ENCODE peak calls at places on chromosome 16, in seven cellular contexts. C is PC-9, Z is fibroblast of lung, S is PC-3, E is neural progenitor cell, B is hepatocyte, N is endothelial cell of umbilical vein. M is an unnamed sample.
A peak's percentile ranks its signal among the peaks of the same experiment; 100 is the strongest.

GRCh38 chr16:65024649-65025243 is 97.1 kb downstream of the CDH11 start:
- DNase-seq in E (no peak), N (peak; percentile 92), Z (no peak), C (no peak), S (no peak), B (peak; percentile 58), M (no peak)

GRCh38 chr16:84843149-84844048 is 23.6 kb downstream of the CRISPLD2 start:
- DNase-seq in B (no peak), S (no peak), N (no peak), C (no peak), E (no peak), Z (no peak), M (no peak)

GRCh38 chr16:72878301-72879269 is 169.3 kb downstream of the ZFHX3 start:
- DNase-seq in S (no peak), E (no peak), B (peak; percentile 78), N (no peak), C (no peak), Z (peak; percentile 79), M (no peak)

GRCh38 chr16:71746442-71747046 is 22.0 kb upstream of the PHLPP2 start:
- DNase-seq in S (peak; percentile 57), E (peak; percentile 47), C (peak; percentile 42), B (peak; percentile 57), Z (peak; percentile 62), N (peak; percentile 47), M (peak; percentile 64)

GRCh38 chr16:11630230-11631056 is 37.8 kb upstream of the SNN start:
- DNase-seq in C (peak; percentile 72), Z (no peak), B (no peak), S (peak; percentile 18), E (no peak), N (no peak), M (no peak)

GRCh38 chr16:85389679-85390470 is 223.2 kb upstream of the GSE1 start:
- DNase-seq in C (no peak), Z (no peak), B (no peak), S (no peak), N (no peak), E (no peak), M (no peak)

GRCh38 chr16:2500937-2501750 is 12.6 kb upstream of the ATP6V0C start:
- DNase-seq in N (peak; percentile 84), Z (peak; percentile 83), B (peak; percentile 91), E (peak; percentile 91), C (no peak), S (peak; percentile 59), M (peak; percentile 83)

GRCh38 chr16:31714899-31715504 is 158.6 kb upstream of the ZNF267 start:
- DNase-seq in N (no peak), S (no peak), Z (no peak), C (no peak), E (no peak), B (no peak), M (peak; percentile 18)

GRCh38 chr16:85369741-85370528 is 243.2 kb upstream of the GSE1 start:
- DNase-seq in C (no peak), B (peak; percentile 61), S (peak; percentile 48), E (peak; percentile 67), N (no peak), Z (no peak), M (peak; percentile 48)

GRCh38 chr16:69057400-69058378 is 47.8 kb upstream of the HAS3 start:
- DNase-seq in N (no peak), E (no peak), S (peak; percentile 93), Z (peak; percentile 80), B (no peak), C (peak; percentile 86), M (no peak)

GRCh38 chr16:46974352-46974751 is 878 bp upstream of the DNAJA2 start:
- DNase-seq in E (peak; percentile 13), S (no peak), N (no peak), B (no peak), Z (peak; percentile 15), C (no peak), M (peak; percentile 70)

GRCh38 chr16:29912087-29912486 is 11.8 kb downstream of the ASPHD1 start:
- DNase-seq in N (no peak), C (no peak), B (no peak), S (no peak), Z (no peak), E (no peak), M (no peak)

GRCh38 chr16:75660726-75661302 is 13.2 kb downstream of the TERF2IP start:
- DNase-seq in S (no peak), N (peak; percentile 60), C (no peak), B (no peak), E (no peak), Z (no peak), M (no peak)

GRCh38 chr16:54447606-54448440 is 161.2 kb upstream of the IRX3 start:
- DNase-seq in Z (peak; percentile 70), C (peak; percentile 81), N (no peak), B (peak; percentile 48), E (no peak), S (peak; percentile 62), M (no peak)

GRCh38 chr16:77874347-77874746 is 86.0 kb downstream of the VAT1L start:
- DNase-seq in S (no peak), B (no peak), E (no peak), N (no peak), Z (no peak), C (no peak), M (no peak)

GRCh38 chr16:62022688-62023087 is 13.6 kb downstream of the CDH8 start:
- DNase-seq in S (no peak), B (no peak), N (no peak), Z (no peak), C (no peak), E (peak; percentile 76), M (no peak)

DNA sequence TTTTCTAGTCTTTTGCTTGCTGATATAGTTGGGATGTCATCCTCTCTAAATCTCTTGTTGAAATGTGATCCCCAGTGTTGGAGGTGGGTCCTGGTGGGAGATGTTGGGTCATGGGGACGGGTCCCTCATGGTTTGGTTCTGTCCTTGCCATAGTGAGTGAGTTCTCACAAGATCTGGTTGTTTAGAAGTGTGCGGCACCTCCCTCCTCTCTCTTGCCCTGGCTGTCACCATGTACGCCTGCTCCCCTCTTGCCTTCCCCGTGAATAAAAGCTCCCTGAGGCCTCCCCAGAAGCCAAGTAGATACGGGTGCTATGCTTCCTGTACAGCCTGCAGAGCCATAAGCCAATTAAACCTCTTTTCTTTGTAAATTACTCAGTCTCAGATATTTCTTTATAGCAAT is 15.2 kb downstream of the IL4R start:
- DNase-seq in S (no peak), Z (no peak), N (no peak), C (no peak), B (no peak), E (no peak), M (no peak)
- H2AFZ ChIP-seq in S (no peak overlapping the region), Z (no peak overlapping the region), N (no peak overlapping the region), C (no peak overlapping the region), B (no peak overlapping the region), E (no peak overlapping the region), M (no peak overlapping the region)

GRCh38 chr16:19979638-19980037 is 94.1 kb downstream of the GPR139 start:
- DNase-seq in C (no peak), B (no peak), Z (no peak), N (no peak), E (no peak), S (no peak), M (no peak)
- H3K4me2 ChIP-seq in C (no peak overlapping the region), B (no peak overlapping the region), Z (no peak overlapping the region), N (no peak overlapping the region), E (no peak overlapping the region), S (no peak overlapping the region), M (no peak overlapping the region)

DNA sequence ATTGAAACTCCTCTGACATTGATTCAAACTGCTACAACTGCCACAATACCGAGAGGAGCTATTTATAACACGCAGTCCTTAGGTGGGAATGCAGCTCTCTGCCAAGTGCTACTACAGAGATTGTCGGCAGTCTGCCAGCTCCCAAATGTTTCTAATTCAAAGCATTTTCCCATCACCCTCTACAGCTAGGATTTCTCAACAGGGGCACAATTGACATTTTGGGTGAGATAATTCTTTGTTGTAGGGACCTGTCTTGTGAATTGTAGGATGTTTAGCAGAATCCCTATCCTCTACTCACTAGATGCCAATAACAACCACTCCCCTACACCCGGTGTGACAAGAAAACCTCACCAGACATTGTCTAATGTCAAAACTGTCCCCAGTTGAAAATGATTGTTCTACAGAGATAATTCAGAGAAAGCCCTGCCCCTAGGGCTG is 7.8 kb upstream of the N4BP1 start:
- DNase-seq in E (no peak), B (no peak), N (peak; percentile 29), Z (peak; percentile 54), C (no peak), S (no peak), M (no peak)
- H2AFZ ChIP-seq in E (no peak overlapping the region), B (no peak overlapping the region), N (no peak overlapping the region), Z (no peak overlapping the region), C (no peak overlapping the region), S (no peak overlapping the region), M (no peak overlapping the region)

DNA sequence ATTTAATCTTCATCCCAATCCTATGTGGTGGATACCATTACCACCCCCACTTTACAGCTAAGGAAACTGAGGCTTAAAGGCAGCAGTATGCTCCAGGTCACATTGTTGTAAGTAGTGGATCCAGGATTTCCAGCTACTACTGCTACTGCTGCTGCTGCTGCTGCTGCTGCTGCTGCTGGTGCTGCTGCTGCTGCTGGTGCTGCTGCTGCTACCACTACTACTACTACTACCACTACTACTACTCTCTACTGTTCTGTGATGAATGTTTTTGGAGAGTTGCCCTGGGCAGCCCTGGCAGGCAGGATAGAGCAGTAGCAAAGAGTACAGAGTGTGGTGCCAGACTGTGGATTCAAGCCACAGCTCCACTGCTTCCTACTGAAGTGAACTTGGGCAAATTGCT is 49.3 kb upstream of the SLC12A3 start:
- DNase-seq in N (no peak), E (no peak), C (no peak), S (no peak), Z (no peak), B (no peak), M (no peak)
- H3K4me2 ChIP-seq in N (no peak overlapping the region), E (peak overlapping the region; percentile 15), C (no peak overlapping the region), S (no peak overlapping the region), Z (no peak overlapping the region), B (no peak overlapping the region), M (no peak overlapping the region)

GRCh38 chr16:87375426-87376135 is 8.0 kb downstream of the FBXO31 start:
- DNase-seq in S (no peak), Z (no peak), B (no peak), E (peak; percentile 1), N (peak; percentile 92), C (no peak), M (no peak)
- H2AFZ ChIP-seq in S (no peak overlapping the region), Z (no peak overlapping the region), B (no peak overlapping the region), E (no peak overlapping the region), N (no peak overlapping the region), C (no peak overlapping the region), M (no peak overlapping the region)

DNA sequence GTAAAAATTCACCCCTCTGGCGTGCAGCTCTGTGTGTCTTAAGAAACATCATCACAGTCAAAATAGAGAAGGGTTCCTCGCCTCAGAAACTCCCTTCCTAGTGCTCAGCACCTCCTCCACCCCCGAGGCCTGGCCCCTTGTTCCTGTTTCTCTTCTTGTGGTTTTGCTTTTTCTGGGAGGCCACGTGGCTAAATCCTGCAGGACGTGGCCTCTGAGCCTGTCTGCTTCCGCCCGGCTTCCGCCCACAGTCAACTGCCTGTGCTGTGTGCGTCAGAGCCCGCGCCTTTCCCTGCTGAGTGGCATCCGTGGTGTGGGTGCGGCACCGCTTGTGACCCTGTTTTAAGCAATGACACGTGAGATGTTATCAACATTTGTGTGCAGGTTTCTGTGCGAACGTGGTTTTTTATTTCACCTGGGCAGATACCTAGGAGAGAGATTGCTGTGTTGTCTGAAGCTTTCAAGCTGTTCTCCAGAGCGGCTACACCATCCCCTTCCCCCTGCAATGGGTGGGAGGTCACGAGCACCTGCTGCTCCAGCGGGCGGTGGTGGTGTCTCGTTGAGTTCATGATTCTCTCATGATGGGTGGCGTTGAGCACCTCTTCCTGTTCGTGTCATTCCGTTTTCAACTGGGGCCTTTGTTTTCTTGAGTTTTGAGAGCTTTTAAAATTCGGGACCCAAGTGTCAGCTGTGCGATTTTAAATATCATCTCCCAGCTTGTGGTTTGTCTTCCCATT is 21.7 kb downstream of the ACSF3 start:
- DNase-seq in Z (no peak), B (no peak), E (no peak), N (peak; percentile 37), S (no peak), C (no peak), M (peak; percentile 91)
- H3K4me2 ChIP-seq in Z (no peak overlapping the region), B (no peak overlapping the region), E (no peak overlapping the region), N (no peak overlapping the region), S (no peak overlapping the region), C (no peak overlapping the region), M (peak overlapping the region; percentile 94)

M was measured in OCI-LY7.